ENCODE peak calls at places on chromosomes 11 and 22, in four cellular contexts. B, L, V and E are unnamed samples.

GRCh38 chr11:132999519-132999918 is 532.8 kb downstream of the OPCML start:
- DNase-seq in B (no peak), L (no peak), V (no peak), E (no peak)

GRCh38 chr11:27443746-27444465 is 28.7 kb downstream of the LGR4 start:
- DNase-seq in B (no peak), L (no peak), V (no peak), E (no peak)

GRCh38 chr11:7596975-7597391 is 76.3 kb downstream of the CYB5R2 start:
- DNase-seq in B (no peak), L (no peak), V (peak; percentile 66), E (no peak)

GRCh38 chr11:68012843-68013610 is 2.9 kb downstream of the ALDH3B1 start:
- DNase-seq in B (peak; percentile 98), L (peak; percentile 93), V (no peak), E (peak; percentile 98)

GRCh38 chr11:15101072-15101701 is 13.5 kb upstream of the INSC start:
- DNase-seq in B (peak; percentile 70), L (peak; percentile 68), V (peak; percentile 81), E (peak; percentile 86)

GRCh38 chr11:20068691-20069090 is 91.6 kb downstream of the DBX1 start:
- DNase-seq in B (no peak), L (no peak), V (no peak), E (no peak)

GRCh38 chr11:2776351-2777061 is 76.7 kb upstream of the KCNQ1OT1 start:
- DNase-seq in B (no peak), L (no peak), V (peak; percentile 53), E (no peak)

GRCh38 chr11:1229471-1230120 is 6.7 kb downstream of the MUC5B start:
- DNase-seq in B (no peak), L (no peak), V (peak; percentile 55), E (no peak)

GRCh38 chr11:17581036-17581731 is 34.1 kb downstream of the OTOG start:
- DNase-seq in B (no peak), L (no peak), V (no peak), E (no peak)

GRCh38 chr11:67273260-67273990 is 7.2 kb downstream of the GRK2 start:
- DNase-seq in B (no peak), L (no peak), V (peak; percentile 67), E (no peak)

GRCh38 chr22:20600137-20600673 is 92.8 kb downstream of the MED15 start:
- DNase-seq in B (no peak), L (no peak), V (no peak), E (no peak)

GRCh38 chr11:124150684-124151083 is 32.5 kb upstream of the OR10D3 start:
- DNase-seq in B (no peak), L (no peak), V (no peak), E (no peak)

GRCh38 chr22:24948356-24949202 is 2.1 kb upstream of the LHFPL7 start:
- DNase-seq in B (no peak), L (no peak), V (no peak), E (no peak)

GRCh38 chr11:95330332-95330731 is 99.3 kb upstream of the SESN3 start:
- DNase-seq in B (no peak), L (no peak), V (no peak), E (no peak)

GRCh38 chr11:133162228-133162627 is 370.1 kb downstream of the OPCML start:
- DNase-seq in B (no peak), L (no peak), V (no peak), E (no peak)

GRCh38 chr11:45333506-45333971 is 47.4 kb upstream of the SYT13 start:
- DNase-seq in B (peak; percentile 45), L (peak; percentile 59), V (peak; percentile 85), E (peak; percentile 93)

GRCh38 chr11:2929511-2929879 is 275 bp upstream of the PHLDA2 start:
- DNase-seq in B (peak; percentile 72), L (peak; percentile 85), V (peak; percentile 72), E (peak; percentile 82)

GRCh38 chr11:84780689-84781293 is 846.4 kb downstream of the DLG2 start:
- DNase-seq in B (peak; percentile 34), L (no peak), V (no peak), E (peak; percentile 65)

GRCh38 chr11:85823816-85824215 is 12.9 kb upstream of the SYTL2 start:
- DNase-seq in B (peak; percentile 6), L (no peak), V (no peak), E (no peak)

GRCh38 chr11:37459430-37459829 is 861.4 kb upstream of the RAG2 start:
- DNase-seq in B (no peak), L (no peak), V (no peak), E (no peak)

GRCh38 chr11:126153999-126154398 is 57.5 kb downstream of the RPUSD4 start:
- DNase-seq in B (peak; percentile 74), L (peak; percentile 85), V (peak; percentile 62), E (peak; percentile 18)

GRCh38 chr22:43081968-43082367 is 7.2 kb downstream of the TTLL1 start:
- DNase-seq in B (no peak), L (no peak), V (no peak), E (no peak)
- TF ChIP-seq CTCF in B (no peak), L (no peak), V (no peak), E (no peak)

GRCh38 chr11:64845125-64845735 is 777 bp upstream of the CDC42BPG start:
- DNase-seq in B (no peak), L (no peak), V (no peak), E (no peak)

GRCh38 chr11:64842366-64842759 is 2.1 kb downstream of the CDC42BPG start:
- DNase-seq in B (no peak), L (no peak), V (no peak), E (no peak)

GRCh38 chr11:64842851-64843841 is 1.3 kb downstream of the CDC42BPG start:
- DNase-seq in B (no peak), L (no peak), V (no peak), E (no peak)

GRCh38 chr11:64843971-64844329 is 503 bp downstream of the CDC42BPG start:
- DNase-seq in B (no peak), L (no peak), V (no peak), E (no peak)

GRCh38 chr11:64844330-64845124 is at the start of gene CDC42BPG:
- DNase-seq in B (peak; percentile 49), L (peak; percentile 47), V (no peak), E (peak; percentile 69)
- H3K4me3 ChIP-seq in B (no peak within 1 kb of the TSS), L (no peak within 1 kb of the TSS), V (peak within 1 kb of the TSS; percentile 39), E (peak within 1 kb of the TSS; percentile 44)

GRCh38 chr22:48711031-48711431 is 1116.6 kb downstream of the BRD1 start:
- DNase-seq in B (no peak), L (no peak), V (peak; percentile 19), E (no peak)

GRCh38 chr22:48711669-48712068 is 1116.0 kb downstream of the BRD1 start:
- DNase-seq in B (no peak), L (no peak), V (peak; percentile 32), E (no peak)

GRCh38 chr22:48709453-48709852 is 1118.2 kb downstream of the BRD1 start:
- DNase-seq in B (no peak), L (no peak), V (peak; percentile 46), E (no peak)

GRCh38 chr22:48709976-48710375 is 1117.7 kb downstream of the BRD1 start:
- DNase-seq in B (no peak), L (no peak), V (peak; percentile 33), E (no peak)

GRCh38 chr22:48710410-48710809 is 1117.3 kb downstream of the BRD1 start:
- DNase-seq in B (no peak), L (no peak), V (peak; percentile 49), E (no peak)
- TF ChIP-seq CTCF in B (no peak), L (no peak), V (no peak), E (no peak)

GRCh38 chr11:26330255-26330654 is 1.7 kb upstream of the ANO3 start:
- DNase-seq in B (no peak), L (no peak), V (no peak), E (no peak)

GRCh38 chr11:26332572-26332915 is 614 bp downstream of the ANO3 start:
- DNase-seq in B (no peak), L (no peak), V (no peak), E (peak; percentile 35)

GRCh38 chr11:26335903-26336302 is 4.0 kb downstream of the ANO3 start:
- DNase-seq in B (no peak), L (peak; percentile 51), V (no peak), E (no peak)

GRCh38 chr11:26333906-26334305 is 2.0 kb downstream of the ANO3 start:
- DNase-seq in B (no peak), L (peak; percentile 42), V (no peak), E (peak; percentile 13)

GRCh38 chr11:26331911-26332571 is at the start of gene ANO3:
- DNase-seq in B (peak; percentile 62), L (peak; percentile 84), V (peak; percentile 79), E (peak; percentile 91)
- H3K4me3 ChIP-seq in B (peak within 1 kb of the TSS; percentile 38), L (peak within 1 kb of the TSS; percentile 8), V (peak within 1 kb of the TSS; percentile 31), E (peak within 1 kb of the TSS; percentile 37)